ENCODE peak calls at places on chromosomes 5 and 9, in six cellular contexts. B, D, A, V, M and Z are unnamed samples. For H3K27me3, the result is how much of the 10 kb centered on the place peaks cover.

GRCh38 chr5:32859211-32859641 is 148.1 kb downstream of the NPR3 start:
- DNase-seq in B (no peak), D (no peak), A (no peak), V (no peak), M (no peak), Z (no peak)

GRCh38 chr5:41789434-41789833 is 80.8 kb downstream of the OXCT1 start:
- DNase-seq in B (no peak), D (no peak), A (no peak), V (no peak), M (no peak), Z (no peak)

GRCh38 chr9:133201424-133202144 is 7.5 kb downstream of the OBP2B start:
- DNase-seq in B (no peak), D (no peak), A (no peak), V (no peak), M (no peak), Z (no peak)

GRCh38 chr5:149007174-149007573 is 55.7 kb downstream of the SH3TC2 start:
- DNase-seq in B (no peak), D (no peak), A (no peak), V (no peak), M (no peak), Z (no peak)

GRCh38 chr5:44952376-44952775 is 143.6 kb downstream of the MRPS30 start:
- DNase-seq in B (no peak), D (no peak), A (no peak), V (no peak), M (no peak), Z (no peak)

GRCh38 chr5:3411363-3411762 is 184.3 kb upstream of the IRX1 start:
- DNase-seq in B (no peak), D (no peak), A (no peak), V (peak), M (no peak), Z (no peak)

GRCh38 chr9:123871781-123872180 is 58.1 kb downstream of the DENND1A start:
- DNase-seq in B (no peak), D (no peak), A (no peak), V (no peak), M (no peak), Z (no peak)

GRCh38 chr5:139386039-139386438 is 2.9 kb upstream of the SLC23A1 start:
- DNase-seq in B (no peak), D (no peak), A (no peak), V (peak), M (no peak), Z (no peak)

GRCh38 chr5:54518146-54519082 is 855 bp downstream of the SNX18 start:
- DNase-seq in B (peak), D (peak), A (peak), V (peak), M (peak), Z (peak)

GRCh38 chr9:28207657-28208056 is 634.4 kb upstream of the C9orf72 start:
- DNase-seq in B (no peak), D (no peak), A (no peak), V (no peak), M (no peak), Z (no peak)

GRCh38 chr9:71737455-71737854 is 30.9 kb downstream of the CEMIP2 start:
- DNase-seq in B (no peak), D (no peak), A (no peak), V (no peak), M (no peak), Z (no peak)

GRCh38 chr5:149938272-149938671 is 6.3 kb downstream of the PDE6A start:
- DNase-seq in B (no peak), D (peak), A (no peak), V (no peak), M (no peak), Z (no peak)

GRCh38 chr5:66994790-66995189 is 201.8 kb downstream of the CD180 start:
- DNase-seq in B (no peak), D (no peak), A (no peak), V (no peak), M (no peak), Z (no peak)

GRCh38 chr9:114810614-114811013 is 4.8 kb upstream of the TNFSF15 start:
- DNase-seq in B (no peak), D (no peak), A (no peak), V (no peak), M (no peak), Z (no peak)

GRCh38 chr9:72006481-72006880 is 53.9 kb downstream of the C9orf57 start:
- DNase-seq in B (no peak), D (no peak), A (no peak), V (no peak), M (no peak), Z (no peak)

GRCh38 chr9:116641292-116642059 is 45.6 kb upstream of the TRIM32 start:
- DNase-seq in B (no peak), D (no peak), A (no peak), V (no peak), M (no peak), Z (no peak)

GRCh38 chr5:344668-345067 is 23.2 kb downstream of the AHRR start:
- DNase-seq in B (no peak), D (no peak), A (no peak), V (no peak), M (no peak), Z (no peak)

GRCh38 chr5:177508837-177509236 is 789 bp downstream of the DOK3 start:
- DNase-seq in B (no peak), D (no peak), A (no peak), V (no peak), M (no peak), Z (peak)

GRCh38 chr5:9781882-9782281 is 151.7 kb upstream of the TAS2R1 start:
- DNase-seq in B (no peak), D (no peak), A (no peak), V (no peak), M (no peak), Z (no peak)

GRCh38 chr5:157778121-157778805 is 34.8 kb downstream of the LSM11 start:
- DNase-seq in B (no peak), D (no peak), A (no peak), V (peak), M (no peak), Z (no peak)

GRCh38 chr9:130835441-130836298 is 616 bp downstream of the ABL1 start:
- DNase-seq in B (peak), D (peak), A (peak), V (peak), M (peak), Z (peak)

GRCh38 chr9:120780367-120780766 is 12.8 kb downstream of the FBXW2 start:
- DNase-seq in B (no peak), D (no peak), A (no peak), V (no peak), M (no peak), Z (no peak)

GRCh38 chr9:22037954-22038690 is 29.0 kb upstream of the CDKN2B start:
- DNase-seq in B (no peak), D (no peak), A (no peak), V (no peak), M (no peak), Z (no peak)

GRCh38 chr5:163535290-163535689 is 29.9 kb downstream of the MAT2B start:
- DNase-seq in B (no peak), D (no peak), A (no peak), V (no peak), M (no peak), Z (no peak)

GRCh38 chr5:135537271-135537670 is 1.5 kb upstream of the NEUROG1 start:
- DNase-seq in B (no peak), D (no peak), A (no peak), V (no peak), M (no peak), Z (no peak)

GRCh38 chr5:154179846-154180710 is 10.5 kb upstream of the GALNT10 start:
- DNase-seq in B (no peak), D (no peak), A (no peak), V (peak), M (peak), Z (no peak)

GRCh38 chr5:21145376-21145775 is 1157.4 kb upstream of the CDH18 start:
- DNase-seq in B (no peak), D (no peak), A (no peak), V (no peak), M (no peak), Z (no peak)

GRCh38 chr9:97382099-97382718 is 29.7 kb upstream of the TDRD7 start:
- DNase-seq in B (no peak), D (no peak), A (no peak), V (no peak), M (no peak), Z (no peak)

GRCh38 chr9:75448281-75448680 is 360.0 kb downstream of the OSTF1 start:
- DNase-seq in B (no peak), D (no peak), A (no peak), V (no peak), M (no peak), Z (no peak)

GRCh38 chr9:116482740-116483139 is 204.4 kb upstream of the TRIM32 start:
- DNase-seq in B (peak), D (no peak), A (no peak), V (no peak), M (no peak), Z (no peak)

GRCh38 chr9:14752271-14752670 is 29.7 kb upstream of the CER1 start:
- DNase-seq in B (no peak), D (no peak), A (no peak), V (no peak), M (no peak), Z (no peak)

GRCh38 chr5:59506285-59506877 is 387.1 kb downstream of the PDE4D start:
- DNase-seq in B (no peak), D (no peak), A (no peak), V (no peak), M (no peak), Z (no peak)

GRCh38 chr5:96220610-96221390 is 212.2 kb downstream of the PCSK1 start:
- DNase-seq in B (no peak), D (no peak), A (no peak), V (no peak), M (no peak), Z (peak)

GRCh38 chr5:38780950-38781349 is 64.9 kb upstream of the OSMR start:
- DNase-seq in B (peak), D (peak), A (no peak), V (no peak), M (no peak), Z (no peak)
- TF ChIP-seq CTCF in B (no peak), D (no peak), A (peak), V (no peak), M (no peak), Z (no peak)

GRCh38 chr9:23830459-23830805 is 4.4 kb upstream of the ELAVL2 start:
- DNase-seq in B (no peak), D (no peak), A (no peak), V (no peak), M (no peak), Z (no peak)
- H3K27me3 ChIP-seq in B (under half), D (half or more), A (half or more), V (under half), M (under half), Z (under half)

GRCh38 chr9:4386819-4387218 is 87.0 kb upstream of the GLIS3 start:
- DNase-seq in B (no peak), D (no peak), A (no peak), V (no peak), M (no peak), Z (no peak)
- TF ChIP-seq CTCF in B (no peak), D (no peak), A (no peak), V (no peak), M (no peak), Z (peak)

DNA sequence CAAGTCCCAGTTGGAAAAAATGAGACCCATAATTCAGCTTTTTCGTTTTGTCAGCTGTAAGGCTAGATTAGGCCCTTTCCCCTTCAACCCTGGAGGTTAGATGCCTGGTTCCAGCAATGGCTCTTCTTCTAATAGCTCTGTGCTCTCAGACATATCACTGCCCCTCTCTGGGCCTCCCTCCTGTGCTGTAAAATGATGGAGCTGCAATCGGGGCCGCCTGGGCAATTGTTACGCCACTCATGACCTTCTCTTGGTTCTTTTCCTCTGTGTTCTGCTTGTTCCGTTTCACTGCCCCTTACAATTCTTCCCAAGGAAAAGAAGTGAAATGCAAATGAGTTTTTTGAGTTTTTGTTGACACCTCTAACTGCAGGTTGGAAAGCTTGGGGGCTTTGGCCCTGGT is 111.0 kb downstream of the FOXD1 start:
- DNase-seq in B (no peak), D (no peak), A (no peak), V (no peak), M (no peak), Z (no peak)
- H3K27me3 ChIP-seq in B (under half), D (half or more), A (half or more), V (under half), M (half or more), Z (under half)

GRCh38 chr9:128635266-128636023 is 21.2 kb downstream of the DYNC2I2 start:
- DNase-seq in B (peak), D (peak), A (peak), V (no peak), M (no peak), Z (no peak)
- TF ChIP-seq CTCF in B (peak), D (peak), A (peak), V (peak), M (no peak), Z (peak)

GRCh38 chr5:141150993-141151325 is 1.1 kb downstream of the PCDHB6 start:
- DNase-seq in B (no peak), D (no peak), A (no peak), V (no peak), M (no peak), Z (no peak)

GRCh38 chr5:141150215-141150992 is 547 bp downstream of the PCDHB6 start:
- DNase-seq in B (no peak), D (no peak), A (no peak), V (no peak), M (no peak), Z (no peak)

GRCh38 chr5:141149812-141150211 is at the start of gene PCDHB6:
- DNase-seq in B (no peak), D (no peak), A (no peak), V (no peak), M (no peak), Z (no peak)

GRCh38 chr5:141155540-141156374 is 5.9 kb downstream of the PCDHB6 start:
- DNase-seq in B (no peak), D (no peak), A (no peak), V (no peak), M (no peak), Z (no peak)
- H3K27me3 ChIP-seq in B (under half), D (under half), A (under half), V (under half), M (under half), Z (under half)

GRCh38 chr5:162243651-162244050 is 176.1 kb downstream of the GABRG2 start:
- DNase-seq in B (no peak), D (no peak), A (no peak), V (no peak), M (no peak), Z (no peak)
- TF ChIP-seq CTCF in B (no peak), D (no peak), A (no peak), V (no peak), M (no peak), Z (no peak)

DNA sequence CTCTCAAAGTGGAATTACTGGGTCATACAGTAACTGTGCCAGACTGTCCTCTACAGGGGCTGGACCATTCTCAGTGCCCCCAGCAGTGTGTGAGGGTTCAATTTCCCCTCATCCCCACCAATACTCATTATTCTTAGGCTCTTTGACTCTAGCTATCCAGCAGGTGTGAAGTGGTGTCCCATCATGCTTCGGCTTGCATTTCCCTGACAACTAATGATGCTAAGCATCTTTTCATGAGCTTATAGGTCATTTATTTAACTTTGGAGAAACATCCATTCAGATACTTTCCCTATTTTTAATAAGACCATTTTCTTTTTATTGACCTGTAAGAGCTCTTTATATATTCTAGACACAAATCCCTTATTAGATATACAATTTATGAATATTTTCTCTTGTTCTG is 63.6 kb downstream of the ADAMTS2 start:
- DNase-seq in B (no peak), D (no peak), A (no peak), V (no peak), M (no peak), Z (no peak)
- H3K27me3 ChIP-seq in B (under half), D (under half), A (under half), V (under half), M (under half), Z (under half)

GRCh38 chr5:151238303-151238741 is 14.4 kb upstream of the CCDC69 start:
- DNase-seq in B (peak), D (peak), A (no peak), V (no peak), M (no peak), Z (peak)

GRCh38 chr5:151239237-151239861 is 13.6 kb upstream of the GM2A start:
- DNase-seq in B (peak), D (peak), A (peak), V (no peak), M (peak), Z (peak)

GRCh38 chr5:151234476-151235238 is 10.8 kb upstream of the CCDC69 start:
- DNase-seq in B (peak), D (peak), A (peak), V (no peak), M (no peak), Z (peak)

GRCh38 chr5:151236888-151237287 is 13.0 kb upstream of the CCDC69 start:
- DNase-seq in B (no peak), D (no peak), A (no peak), V (no peak), M (no peak), Z (no peak)

GRCh38 chr5:151237685-151238084 is 13.8 kb upstream of the CCDC69 start:
- DNase-seq in B (no peak), D (no peak), A (no peak), V (no peak), M (no peak), Z (no peak)
- TF ChIP-seq CTCF in B (no peak), D (no peak), A (no peak), V (no peak), M (no peak), Z (no peak)

GRCh38 chr5:124446125-124446524 is 300.3 kb downstream of the ZNF608 start:
- DNase-seq in B (no peak), D (no peak), A (no peak), V (no peak), M (no peak), Z (no peak)
- H3K27me3 ChIP-seq in B (under half), D (under half), A (under half), V (under half), M (under half), Z (under half)